ENCODE peak calls at places on chromosomes 2 and 18, in eight cellular contexts. Y is cardiac muscle cell, W is AG10803, U is tibial artery, H is GM12864, N is MCF 10A, Z is AG04450, V is Peyer's patch. R is an unnamed sample.

GRCh38 chr18:5152335-5153020 is 44.6 kb downstream of the AKAIN1 start:
- DNase-seq in Y (no peak), W (no peak), U (no peak), H (no peak), N (no peak), Z (no peak), V (no peak), R (no peak)

GRCh38 chr2:12441750-12442626 is 274.7 kb upstream of the TRIB2 start:
- DNase-seq in Y (no peak), W (no peak), U (no peak), H (no peak), N (no peak), Z (no peak), V (no peak), R (no peak)

GRCh38 chr18:7577706-7578105 is 10.6 kb downstream of the PTPRM start:
- DNase-seq in Y (peak), W (peak), U (no peak), H (no peak), N (no peak), Z (no peak), V (no peak), R (no peak)

GRCh38 chr18:53698907-53699306 is 525.6 kb downstream of the MBD2 start:
- DNase-seq in Y (peak), W (peak), U (no peak), H (no peak), N (peak), Z (no peak), V (no peak), R (peak)

GRCh38 chr2:223758131-223758840 is 79.1 kb downstream of the AP1S3 start:
- DNase-seq in Y (no peak), W (no peak), U (no peak), H (no peak), N (peak), Z (no peak), V (no peak), R (no peak)

GRCh38 chr2:46871976-46872381 is 43.6 kb downstream of the MCFD2 start:
- DNase-seq in Y (no peak), W (peak), U (no peak), H (no peak), N (no peak), Z (no peak), V (peak), R (no peak)

GRCh38 chr2:189407944-189408209 is 33.4 kb upstream of the WDR75 start:
- DNase-seq in Y (no peak), W (no peak), U (no peak), H (no peak), N (no peak), Z (no peak), V (no peak), R (no peak)

GRCh38 chr2:221097568-221097915 is 474.6 kb downstream of the EPHA4 start:
- DNase-seq in Y (no peak), W (peak), U (no peak), H (no peak), N (peak), Z (peak), V (no peak), R (no peak)

GRCh38 chr2:215145611-215146010 is 7.2 kb upstream of the ABCA12 start:
- DNase-seq in Y (no peak), W (no peak), U (no peak), H (no peak), N (peak), Z (no peak), V (no peak), R (no peak)

GRCh38 chr2:29655391-29656086 is 265.8 kb downstream of the ALK start:
- DNase-seq in Y (peak), W (no peak), U (no peak), H (no peak), N (peak), Z (no peak), V (no peak), R (no peak)

GRCh38 chr2:133667-134593 is 87.6 kb upstream of the FAM110C start:
- DNase-seq in Y (peak), W (no peak), U (no peak), H (no peak), N (peak), Z (no peak), V (no peak), R (no peak)

GRCh38 chr18:48781990-48782368 is 168.8 kb downstream of the SMAD7 start:
- DNase-seq in Y (no peak), W (no peak), U (no peak), H (no peak), N (no peak), Z (no peak), V (peak), R (no peak)

GRCh38 chr2:14650066-14650465 is 17.5 kb downstream of the LRATD1 start:
- DNase-seq in Y (no peak), W (no peak), U (no peak), H (no peak), N (no peak), Z (no peak), V (no peak), R (no peak)

GRCh38 chr2:8103085-8103708 is 578.7 kb upstream of the ID2 start:
- DNase-seq in Y (no peak), W (peak), U (no peak), H (no peak), N (no peak), Z (peak), V (peak), R (no peak)

GRCh38 chr2:134245340-134245984 is 8.4 kb upstream of the MGAT5 start:
- DNase-seq in Y (peak), W (peak), U (peak), H (no peak), N (peak), Z (no peak), V (peak), R (peak)

GRCh38 chr2:11004206-11004605 is 92.5 kb downstream of the KCNF1 start:
- DNase-seq in Y (no peak), W (no peak), U (no peak), H (no peak), N (peak), Z (no peak), V (no peak), R (no peak)

GRCh38 chr2:208142925-208143799 is 2.8 kb downstream of the CRYGB start:
- DNase-seq in Y (no peak), W (no peak), U (no peak), H (no peak), N (no peak), Z (no peak), V (no peak), R (no peak)

GRCh38 chr2:200703132-200703925 is 108.4 kb upstream of the BZW1 start:
- DNase-seq in Y (peak), W (peak), U (no peak), H (no peak), N (peak), Z (peak), V (no peak), R (peak)

GRCh38 chr2:164542584-164543021 is 78.7 kb downstream of the GRB14 start:
- DNase-seq in Y (no peak), W (peak), U (no peak), H (no peak), N (peak), Z (no peak), V (no peak), R (no peak)

GRCh38 chr2:28155627-28156026 is 237.0 kb upstream of the FOSL2 start:
- DNase-seq in Y (no peak), W (no peak), U (no peak), H (no peak), N (peak), Z (no peak), V (peak), R (no peak)
- TF ChIP-seq CTCF in Y (peak), W (peak), U (peak), H (peak), N (peak), Z (peak), V (no peak), R (peak)

DNA sequence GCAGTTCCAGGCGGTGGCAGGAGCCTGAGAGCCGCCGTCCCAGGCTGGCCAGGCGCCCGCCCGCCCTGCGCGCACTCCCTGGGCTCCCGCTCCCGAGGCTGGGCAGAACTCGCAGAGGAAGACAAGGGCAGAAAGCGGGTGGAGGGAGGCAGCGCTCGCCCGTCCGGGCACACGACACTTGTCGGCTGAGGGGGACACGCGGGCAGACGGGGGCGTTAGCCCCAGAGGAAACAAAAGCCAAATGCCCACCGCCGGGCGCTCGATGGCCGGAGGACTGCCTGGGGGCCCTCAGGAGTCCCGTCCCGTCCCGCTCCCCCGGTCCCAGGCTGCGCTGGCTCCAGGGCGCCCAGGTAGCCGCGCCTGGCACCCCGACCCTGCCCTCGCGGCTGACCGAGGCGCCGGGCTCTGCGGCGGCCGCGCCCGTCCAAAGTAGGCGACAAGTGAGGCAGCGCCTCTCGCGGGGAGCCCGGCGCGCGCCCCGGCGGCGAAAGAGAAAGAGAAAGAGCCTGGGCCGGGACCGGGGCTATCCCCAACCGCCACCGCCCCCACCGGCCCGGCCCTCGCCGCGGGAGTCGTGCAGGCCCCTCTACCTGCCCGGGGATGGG is 491 bp downstream of the L3MBTL4 start:
- DNase-seq in Y (peak), W (no peak), U (peak), H (no peak), N (no peak), Z (no peak), V (peak), R (peak)
- TF ChIP-seq CTCF in Y (no peak), W (no peak), U (no peak), H (peak), N (no peak), Z (no peak), V (no peak), R (peak)

DNA sequence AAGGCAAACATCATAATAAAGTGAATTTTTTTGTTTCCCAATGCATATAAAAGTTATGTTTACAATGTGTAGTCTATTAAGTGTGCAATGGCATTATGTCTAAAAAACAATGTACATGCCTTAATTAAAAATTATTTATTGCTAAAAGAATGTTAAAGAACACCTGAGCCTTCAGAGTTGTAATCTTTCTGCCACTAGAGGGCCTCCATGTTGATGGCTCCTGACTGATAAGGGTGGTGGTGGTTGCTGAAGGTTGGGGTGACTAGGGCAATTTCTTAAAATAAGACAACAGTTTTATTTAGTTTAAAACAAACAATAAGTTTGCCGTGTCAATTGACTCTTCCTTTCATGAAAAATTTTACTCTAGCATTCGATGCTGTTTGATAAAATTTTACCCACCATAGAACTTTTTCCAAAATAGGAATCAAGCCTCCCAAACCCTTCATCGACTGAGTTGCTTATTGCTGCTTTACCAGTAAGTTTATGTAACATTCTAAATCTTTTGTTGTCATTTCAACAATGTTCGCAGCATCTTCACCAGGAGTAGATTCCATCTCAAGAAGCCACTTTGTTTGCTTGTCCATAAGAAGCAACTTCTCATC is 32.3 kb downstream of the MAP3K2 start:
- DNase-seq in Y (no peak), W (no peak), U (no peak), H (no peak), N (peak), Z (no peak), V (peak), R (no peak)
- TF ChIP-seq CTCF in Y (peak), W (peak), U (peak), H (peak), N (peak), Z (peak), V (peak), R (peak)

GRCh38 chr2:54557601-54558187 is 101.6 kb downstream of the SPTBN1 start:
- DNase-seq in Y (peak), W (peak), U (peak), H (no peak), N (peak), Z (no peak), V (peak), R (peak)

GRCh38 chr2:54558976-54559410 is 102.9 kb downstream of the SPTBN1 start:
- DNase-seq in Y (no peak), W (no peak), U (no peak), H (no peak), N (peak), Z (no peak), V (no peak), R (no peak)

GRCh38 chr2:54559593-54560145 is 103.5 kb downstream of the SPTBN1 start:
- DNase-seq in Y (no peak), W (peak), U (peak), H (no peak), N (peak), Z (no peak), V (no peak), R (peak)

GRCh38 chr2:54557211-54557600 is 101.1 kb downstream of the SPTBN1 start:
- DNase-seq in Y (no peak), W (no peak), U (no peak), H (no peak), N (no peak), Z (no peak), V (no peak), R (no peak)

GRCh38 chr2:54558188-54558975 is 102.3 kb downstream of the SPTBN1 start:
- DNase-seq in Y (peak), W (peak), U (peak), H (no peak), N (peak), Z (no peak), V (peak), R (peak)
- TF ChIP-seq CTCF in Y (no peak), W (no peak), U (no peak), H (no peak), N (no peak), Z (no peak), V (no peak), R (no peak)

GRCh38 chr2:151261240-151261976 is at the start of gene RBM43:
- DNase-seq in Y (peak), W (peak), U (peak), H (peak), N (peak), Z (peak), V (peak), R (peak)
- TF ChIP-seq CTCF in Y (peak), W (no peak), U (no peak), H (no peak), N (no peak), Z (no peak), V (no peak), R (no peak)

GRCh38 chr2:236569593-236569973 is at the start of gene ACKR3:
- DNase-seq in Y (peak), W (peak), U (peak), H (no peak), N (peak), Z (no peak), V (peak), R (peak)
- TF ChIP-seq CTCF in Y (peak), W (peak), U (peak), H (peak), N (peak), Z (peak), V (peak), R (peak)

DNA sequence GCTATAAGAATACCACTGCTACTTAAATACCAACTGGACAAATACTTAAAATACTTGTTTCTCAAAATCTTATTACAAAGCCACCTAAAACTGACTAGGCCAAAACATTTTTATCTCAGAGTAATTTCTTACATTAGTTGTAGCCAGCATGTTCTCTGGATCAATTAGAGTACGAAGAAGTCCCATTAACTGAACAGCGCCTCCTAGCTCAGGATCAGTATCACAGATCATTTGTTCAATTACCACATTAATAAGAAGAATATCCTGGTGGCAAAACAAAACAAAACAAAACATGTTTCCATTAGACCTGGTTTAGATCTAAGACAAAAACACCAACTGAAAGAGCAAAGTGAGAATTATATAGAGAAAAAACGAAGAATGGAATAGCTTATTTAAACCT is 36.0 kb downstream of the PPP4R3B start:
- DNase-seq in Y (no peak), W (no peak), U (no peak), H (no peak), N (no peak), Z (no peak), V (no peak), R (no peak)
- TF ChIP-seq CTCF in Y (peak), W (peak), U (no peak), H (no peak), N (no peak), Z (no peak), V (no peak), R (peak)

GRCh38 chr2:59756145-59756544 is 797.3 kb downstream of the BCL11A start:
- DNase-seq in Y (no peak), W (no peak), U (no peak), H (no peak), N (no peak), Z (no peak), V (no peak), R (no peak)

GRCh38 chr2:59752512-59752911 is 800.9 kb downstream of the BCL11A start:
- DNase-seq in Y (no peak), W (no peak), U (no peak), H (no peak), N (no peak), Z (no peak), V (no peak), R (no peak)

DNA sequence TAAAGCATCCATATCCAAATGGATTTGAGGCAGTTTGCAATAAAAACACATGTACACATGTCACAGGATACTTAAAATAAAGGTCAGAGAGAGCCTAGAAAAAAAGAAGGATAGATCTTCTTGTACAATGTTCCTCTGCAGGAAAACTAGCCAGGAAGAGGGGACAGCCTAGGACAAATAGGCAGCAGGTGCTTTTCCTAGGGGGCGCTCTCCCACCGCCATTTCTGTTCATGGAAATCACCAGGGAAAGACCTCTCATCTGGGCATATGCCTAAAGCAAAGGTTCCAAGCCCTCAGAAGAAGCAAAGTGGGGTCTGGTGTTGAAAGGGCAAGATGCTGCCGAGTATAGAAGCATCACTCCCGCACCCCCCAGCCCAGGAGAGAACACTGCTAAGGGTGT is 799.1 kb downstream of the BCL11A start:
- DNase-seq in Y (peak), W (no peak), U (no peak), H (no peak), N (no peak), Z (no peak), V (no peak), R (no peak)
- TF ChIP-seq CTCF in Y (no peak), W (no peak), U (no peak), H (peak), N (no peak), Z (no peak), V (no peak), R (no peak)